ENCODE peak calls at places on chromosome 12, in eight cellular contexts. One of them, this sample, is unnamed.

GRCh38 chr12:65634626-65635331 is 189.5 kb upstream of the HMGA2 start:
- DNase-seq in endodermal cell: no peak
- DNase-seq in MM.1S: no peak
- DNase-seq in tibial artery: no peak
- DNase-seq in HCT116: no peak
- DNase-seq in AG09309: no peak
- DNase-seq in lower lobe of right lung: no peak
- DNase-seq in fibroblast of mammary gland: peak
- DNase-seq in this sample: peak

GRCh38 chr12:97322388-97322787 is 140.2 kb upstream of the RMST start:
- DNase-seq in endodermal cell: no peak
- DNase-seq in MM.1S: no peak
- DNase-seq in tibial artery: no peak
- DNase-seq in HCT116: no peak
- DNase-seq in AG09309: no peak
- DNase-seq in lower lobe of right lung: no peak
- DNase-seq in fibroblast of mammary gland: no peak
- DNase-seq in this sample: no peak

GRCh38 chr12:82527165-82527780 is 159.4 kb upstream of the TMTC2 start:
- DNase-seq in endodermal cell: peak
- DNase-seq in MM.1S: peak
- DNase-seq in tibial artery: no peak
- DNase-seq in HCT116: peak
- DNase-seq in AG09309: peak
- DNase-seq in lower lobe of right lung: no peak
- DNase-seq in fibroblast of mammary gland: peak
- DNase-seq in this sample: peak

GRCh38 chr12:69266045-69266635 is 26.8 kb downstream of the CPSF6 start:
- DNase-seq in endodermal cell: no peak
- DNase-seq in MM.1S: no peak
- DNase-seq in tibial artery: no peak
- DNase-seq in HCT116: no peak
- DNase-seq in AG09309: no peak
- DNase-seq in lower lobe of right lung: no peak
- DNase-seq in fibroblast of mammary gland: peak
- DNase-seq in this sample: peak

GRCh38 chr12:49482095-49483051 is 56.5 kb upstream of the KCNH3 start:
- DNase-seq in endodermal cell: peak
- DNase-seq in MM.1S: no peak
- DNase-seq in tibial artery: no peak
- DNase-seq in HCT116: no peak
- DNase-seq in AG09309: no peak
- DNase-seq in lower lobe of right lung: no peak
- DNase-seq in fibroblast of mammary gland: no peak
- DNase-seq in this sample: no peak

GRCh38 chr12:47722926-47723631 is 2.2 kb downstream of the ENDOU start:
- DNase-seq in endodermal cell: peak
- DNase-seq in MM.1S: no peak
- DNase-seq in tibial artery: no peak
- DNase-seq in HCT116: no peak
- DNase-seq in AG09309: no peak
- DNase-seq in lower lobe of right lung: no peak
- DNase-seq in fibroblast of mammary gland: no peak
- DNase-seq in this sample: no peak

GRCh38 chr12:122835693-122836026 is 403 bp downstream of the HIP1R start:
- DNase-seq in endodermal cell: no peak
- DNase-seq in MM.1S: peak
- DNase-seq in tibial artery: no peak
- DNase-seq in HCT116: no peak
- DNase-seq in AG09309: no peak
- DNase-seq in lower lobe of right lung: peak
- DNase-seq in fibroblast of mammary gland: no peak
- DNase-seq in this sample: no peak

GRCh38 chr12:42145552-42146215 is 1.0 kb upstream of the GXYLT1 start:
- DNase-seq in endodermal cell: peak
- DNase-seq in MM.1S: no peak
- DNase-seq in tibial artery: no peak
- DNase-seq in HCT116: no peak
- DNase-seq in AG09309: no peak
- DNase-seq in lower lobe of right lung: no peak
- DNase-seq in fibroblast of mammary gland: peak
- DNase-seq in this sample: no peak

GRCh38 chr12:26936559-26937442 is 980 bp downstream of the INTS13 start:
- DNase-seq in endodermal cell: no peak
- DNase-seq in MM.1S: peak
- DNase-seq in tibial artery: no peak
- DNase-seq in HCT116: no peak
- DNase-seq in AG09309: no peak
- DNase-seq in lower lobe of right lung: no peak
- DNase-seq in fibroblast of mammary gland: no peak
- DNase-seq in this sample: no peak

GRCh38 chr12:22658214-22658613 is 33.2 kb downstream of the ETNK1 start:
- DNase-seq in endodermal cell: no peak
- DNase-seq in MM.1S: no peak
- DNase-seq in tibial artery: no peak
- DNase-seq in HCT116: no peak
- DNase-seq in AG09309: peak
- DNase-seq in lower lobe of right lung: no peak
- DNase-seq in fibroblast of mammary gland: peak
- DNase-seq in this sample: peak

GRCh38 chr12:113002155-113002554 is 23.8 kb downstream of the OAS2 start:
- DNase-seq in endodermal cell: no peak
- DNase-seq in MM.1S: no peak
- DNase-seq in tibial artery: no peak
- DNase-seq in HCT116: peak
- DNase-seq in AG09309: no peak
- DNase-seq in lower lobe of right lung: no peak
- DNase-seq in fibroblast of mammary gland: no peak
- DNase-seq in this sample: no peak
- TF ChIP-seq CTCF in endodermal cell: peak
- TF ChIP-seq CTCF in MM.1S: no peak
- TF ChIP-seq CTCF in tibial artery: no peak
- TF ChIP-seq CTCF in HCT116: no peak
- TF ChIP-seq CTCF in AG09309: no peak
- TF ChIP-seq CTCF in lower lobe of right lung: no peak
- TF ChIP-seq CTCF in fibroblast of mammary gland: peak
- TF ChIP-seq CTCF in this sample: peak

GRCh38 chr12:94261119-94261518 is 112.7 kb downstream of the PLXNC1 start:
- DNase-seq in endodermal cell: peak
- DNase-seq in MM.1S: no peak
- DNase-seq in tibial artery: no peak
- DNase-seq in HCT116: no peak
- DNase-seq in AG09309: no peak
- DNase-seq in lower lobe of right lung: no peak
- DNase-seq in fibroblast of mammary gland: no peak
- DNase-seq in this sample: no peak

GRCh38 chr12:94262228-94263010 is 114.0 kb downstream of the PLXNC1 start:
- DNase-seq in endodermal cell: peak
- DNase-seq in MM.1S: no peak
- DNase-seq in tibial artery: peak
- DNase-seq in HCT116: peak
- DNase-seq in AG09309: peak
- DNase-seq in lower lobe of right lung: peak
- DNase-seq in fibroblast of mammary gland: peak
- DNase-seq in this sample: peak

GRCh38 chr12:94263011-94263786 is 114.8 kb downstream of the PLXNC1 start:
- DNase-seq in endodermal cell: peak
- DNase-seq in MM.1S: no peak
- DNase-seq in tibial artery: no peak
- DNase-seq in HCT116: no peak
- DNase-seq in AG09309: no peak
- DNase-seq in lower lobe of right lung: no peak
- DNase-seq in fibroblast of mammary gland: no peak
- DNase-seq in this sample: peak

GRCh38 chr12:94260717-94261116 is 112.3 kb downstream of the PLXNC1 start:
- DNase-seq in endodermal cell: no peak
- DNase-seq in MM.1S: no peak
- DNase-seq in tibial artery: no peak
- DNase-seq in HCT116: no peak
- DNase-seq in AG09309: no peak
- DNase-seq in lower lobe of right lung: no peak
- DNase-seq in fibroblast of mammary gland: no peak
- DNase-seq in this sample: no peak

GRCh38 chr12:94261781-94262180 is 113.4 kb downstream of the PLXNC1 start:
- DNase-seq in endodermal cell: no peak
- DNase-seq in MM.1S: no peak
- DNase-seq in tibial artery: no peak
- DNase-seq in HCT116: no peak
- DNase-seq in AG09309: no peak
- DNase-seq in lower lobe of right lung: no peak
- DNase-seq in fibroblast of mammary gland: no peak
- DNase-seq in this sample: peak
- H3K4me3 ChIP-seq in endodermal cell: no peak
- H3K4me3 ChIP-seq in MM.1S: no peak
- H3K4me3 ChIP-seq in tibial artery: peak
- H3K4me3 ChIP-seq in HCT116: peak
- H3K4me3 ChIP-seq in AG09309: peak
- H3K4me3 ChIP-seq in lower lobe of right lung: peak
- H3K4me3 ChIP-seq in fibroblast of mammary gland: peak
- H3K4me3 ChIP-seq in this sample: peak

DNA sequence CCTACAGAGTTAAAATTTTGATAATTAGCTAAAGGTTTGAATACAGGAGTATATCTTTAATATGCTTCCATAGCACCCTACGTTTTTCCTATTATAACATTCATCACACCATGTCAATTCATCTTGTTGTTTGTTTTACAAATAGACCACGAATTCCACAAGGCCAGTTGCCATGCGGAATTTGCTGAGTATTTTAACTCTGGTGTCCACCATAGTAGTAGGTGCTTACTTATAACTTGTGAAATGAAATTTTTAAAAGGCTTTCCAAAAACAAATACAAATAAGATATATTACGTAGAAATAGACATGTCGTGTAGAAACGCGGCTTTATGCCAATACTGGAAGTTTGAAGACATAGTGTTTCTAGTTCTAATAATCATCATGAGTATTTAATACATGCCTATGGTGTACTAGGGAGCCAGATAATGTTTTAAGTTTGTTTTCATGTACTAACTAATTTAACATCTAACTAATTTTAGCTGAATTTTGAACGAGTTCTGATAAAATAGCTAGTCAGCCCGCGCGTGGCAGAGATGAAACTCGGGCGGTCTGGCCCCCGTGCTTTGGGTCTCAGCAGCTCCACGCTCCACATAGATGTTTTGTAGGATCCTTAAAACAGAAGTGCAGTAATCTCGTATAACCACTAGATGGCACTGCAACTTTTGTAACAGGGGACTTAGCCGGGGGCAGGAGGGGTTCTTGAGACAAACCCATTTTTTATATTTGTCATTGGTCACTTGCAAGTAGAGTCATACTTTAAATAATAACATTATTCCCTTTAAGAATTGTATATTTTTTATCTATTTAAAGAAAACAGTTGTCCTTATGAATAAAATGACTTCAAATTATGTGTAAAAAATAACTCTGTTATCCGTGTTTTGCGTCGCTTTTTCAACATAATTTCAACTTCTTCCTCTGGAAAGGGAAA is 10.2 kb downstream of the CD69 start:
- DNase-seq in endodermal cell: peak
- DNase-seq in MM.1S: peak
- DNase-seq in tibial artery: no peak
- DNase-seq in HCT116: peak
- DNase-seq in AG09309: peak
- DNase-seq in lower lobe of right lung: peak
- DNase-seq in fibroblast of mammary gland: peak
- DNase-seq in this sample: peak
- TF ChIP-seq CTCF in endodermal cell: peak
- TF ChIP-seq CTCF in MM.1S: peak
- TF ChIP-seq CTCF in tibial artery: peak
- TF ChIP-seq CTCF in HCT116: peak
- TF ChIP-seq CTCF in AG09309: peak
- TF ChIP-seq CTCF in lower lobe of right lung: peak
- TF ChIP-seq CTCF in fibroblast of mammary gland: peak
- TF ChIP-seq CTCF in this sample: peak

GRCh38 chr12:118103231-118103600 is 595 bp downstream of the VSIG10 start:
- DNase-seq in endodermal cell: no peak
- DNase-seq in MM.1S: no peak
- DNase-seq in tibial artery: no peak
- DNase-seq in HCT116: no peak
- DNase-seq in AG09309: no peak
- DNase-seq in lower lobe of right lung: no peak
- DNase-seq in fibroblast of mammary gland: no peak
- DNase-seq in this sample: peak

GRCh38 chr12:118101051-118101450 is 2.8 kb downstream of the VSIG10 start:
- DNase-seq in endodermal cell: no peak
- DNase-seq in MM.1S: no peak
- DNase-seq in tibial artery: no peak
- DNase-seq in HCT116: no peak
- DNase-seq in AG09309: no peak
- DNase-seq in lower lobe of right lung: no peak
- DNase-seq in fibroblast of mammary gland: no peak
- DNase-seq in this sample: no peak

GRCh38 chr12:118103601-118104382 is at the start of gene VSIG10:
- DNase-seq in endodermal cell: peak
- DNase-seq in MM.1S: no peak
- DNase-seq in tibial artery: peak
- DNase-seq in HCT116: no peak
- DNase-seq in AG09309: peak
- DNase-seq in lower lobe of right lung: peak
- DNase-seq in fibroblast of mammary gland: peak
- DNase-seq in this sample: peak

GRCh38 chr12:118102070-118102469 is 1.7 kb downstream of the VSIG10 start:
- DNase-seq in endodermal cell: peak
- DNase-seq in MM.1S: no peak
- DNase-seq in tibial artery: no peak
- DNase-seq in HCT116: peak
- DNase-seq in AG09309: no peak
- DNase-seq in lower lobe of right lung: no peak
- DNase-seq in fibroblast of mammary gland: no peak
- DNase-seq in this sample: no peak

DNA sequence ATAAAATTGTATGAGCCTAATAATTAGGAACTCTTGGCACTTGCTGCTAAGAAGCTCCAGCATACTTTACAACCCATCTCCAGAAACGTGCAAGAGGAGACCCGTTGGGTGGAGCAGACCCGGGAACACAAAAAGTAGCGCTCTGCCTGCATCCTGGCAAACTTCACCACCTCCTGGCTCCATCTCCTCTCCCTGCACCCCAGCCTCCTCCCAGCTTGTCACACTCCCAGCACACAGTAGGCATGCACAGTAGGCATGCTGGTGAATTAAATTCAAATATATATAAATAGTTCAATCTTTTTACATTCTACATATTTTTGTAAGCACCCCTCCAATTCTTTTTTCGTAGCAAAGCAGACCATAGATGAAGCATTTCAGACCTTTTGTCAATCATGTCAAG is 1.2 kb downstream of the VSIG10 start:
- DNase-seq in endodermal cell: peak
- DNase-seq in MM.1S: no peak
- DNase-seq in tibial artery: no peak
- DNase-seq in HCT116: no peak
- DNase-seq in AG09309: no peak
- DNase-seq in lower lobe of right lung: no peak
- DNase-seq in fibroblast of mammary gland: no peak
- DNase-seq in this sample: no peak
- H3K4me3 ChIP-seq in endodermal cell: peak
- H3K4me3 ChIP-seq in MM.1S: no peak
- H3K4me3 ChIP-seq in tibial artery: peak
- H3K4me3 ChIP-seq in HCT116: peak
- H3K4me3 ChIP-seq in AG09309: peak
- H3K4me3 ChIP-seq in lower lobe of right lung: peak
- H3K4me3 ChIP-seq in fibroblast of mammary gland: peak
- H3K4me3 ChIP-seq in this sample: peak